ENCODE peak calls at places on chromosomes 3 and 15, in seven cellular contexts. H is stimulated activated CD8-positive, alpha-beta memory T cell treated with anti-CD3 and anti-CD28 coated beads, Interleukin-2, amount 100 ng/mL, for 1 hour; B is HT-29; X is germinal center; P is cardiac fibroblast; W is mesenteric fat pad; E is Calu3. T is an unnamed sample.

GRCh38 chr3:87260270-87260669 is 16.1 kb downstream of the POU1F1 start:
- DNase-seq in X (peak), W (no peak), H (no peak), B (peak), P (peak), E (peak), T (no peak)

GRCh38 chr15:39509941-39510845 is 70.7 kb upstream of the THBS1 start:
- DNase-seq in X (no peak), P (no peak), E (no peak), H (no peak), B (no peak), W (no peak), T (no peak)

GRCh38 chr3:19899264-19899663 is 34.8 kb downstream of the EFHB start:
- DNase-seq in H (no peak), W (no peak), X (no peak), P (no peak), B (no peak), E (no peak), T (no peak)

GRCh38 chr3:103218146-103218545 is 783.3 kb downstream of the ZPLD1 start:
- DNase-seq in H (no peak), E (no peak), B (no peak), X (no peak), W (no peak), P (no peak), T (no peak)

GRCh38 chr3:15768421-15769255 is 29.1 kb downstream of the ANKRD28 start:
- DNase-seq in E (peak), B (peak), W (peak), H (no peak), P (peak), X (no peak), T (no peak)

GRCh38 chr15:45618813-45619212 is 16.0 kb upstream of the SQOR start:
- DNase-seq in P (no peak), H (no peak), B (no peak), E (no peak), X (peak), W (no peak), T (no peak)

GRCh38 chr3:139524841-139525538 is 14.6 kb downstream of the RBP1 start:
- DNase-seq in E (no peak), X (no peak), P (no peak), W (no peak), B (no peak), H (no peak), T (no peak)

GRCh38 chr3:190117995-190118394 is 2.7 kb downstream of the P3H2 start:
- DNase-seq in E (no peak), X (no peak), B (no peak), W (no peak), H (no peak), P (no peak), T (no peak)

GRCh38 chr3:103847081-103848062 is 1412.6 kb downstream of the ZPLD1 start:
- DNase-seq in W (no peak), X (no peak), E (no peak), P (no peak), B (no peak), H (no peak), T (no peak)

GRCh38 chr3:170555329-170555728 is 30.5 kb downstream of the SLC7A14 start:
- DNase-seq in E (no peak), X (no peak), H (no peak), P (no peak), W (no peak), B (no peak), T (no peak)

T was measured in posterior cingulate gyrus.